ENCODE peak calls at places on chromosomes 13 and 19, in nine cellular contexts. G is left lung; W is tibial artery; K is CD4-positive, alpha-beta T cell; Y is A549; S is breast epithelium; U is neuronal stem cell; A is stomach; Q is PC-3. C is an unnamed sample.

GRCh38 chr13:85538957-85539356 is 260.3 kb downstream of the SLITRK6 start:
- DNase-seq in G (no peak), A (no peak), U (no peak), K (no peak), Q (peak; percentile 22), W (no peak), S (no peak), Y (no peak), C (no peak)

GRCh38 chr13:40749327-40749726 is 21.7 kb downstream of the MRPS31 start:
- DNase-seq in U (no peak), W (no peak), Y (no peak), A (no peak), S (no peak), K (no peak), Q (peak; percentile 18), G (no peak), C (no peak)

GRCh38 chr13:95083758-95084157 is 217.5 kb downstream of the ABCC4 start:
- DNase-seq in Q (peak; percentile 77), W (no peak), G (no peak), Y (no peak), K (no peak), U (no peak), S (no peak), A (no peak), C (peak; percentile 64)

GRCh38 chr13:33174980-33175379 is 110.6 kb downstream of the STARD13 start:
- DNase-seq in Q (no peak), G (no peak), U (no peak), S (no peak), W (no peak), A (no peak), Y (no peak), K (no peak), C (no peak)

GRCh38 chr13:20826810-20827560 is 53.2 kb upstream of the EEF1AKMT1 start:
- DNase-seq in U (no peak), W (no peak), Y (no peak), G (no peak), Q (no peak), K (no peak), S (no peak), A (no peak), C (no peak)

GRCh38 chr19:8877854-8878705 is 45.9 kb downstream of the MBD3L1 start:
- DNase-seq in U (no peak), Y (no peak), W (no peak), G (no peak), S (no peak), A (no peak), K (no peak), Q (peak; percentile 31), C (no peak)

GRCh38 chr19:38542040-38542439 is 75.7 kb downstream of the MAP4K1 start:
- DNase-seq in Q (no peak), S (no peak), U (no peak), G (no peak), K (no peak), Y (no peak), W (no peak), A (no peak), C (no peak)

GRCh38 chr13:67018775-67019174 is 211.4 kb downstream of the PCDH9 start:
- DNase-seq in Y (no peak), Q (no peak), W (no peak), U (no peak), K (no peak), G (no peak), A (no peak), S (no peak), C (no peak)

GRCh38 chr19:46256855-46257254 is 27.3 kb downstream of the IGFL1 start:
- DNase-seq in G (no peak), K (no peak), Q (no peak), W (no peak), S (no peak), A (no peak), Y (no peak), U (no peak), C (no peak)

GRCh38 chr19:39428309-39429112 is 7.2 kb downstream of the RPS16 start:
- DNase-seq in Y (peak; percentile 81), G (peak; percentile 76), U (peak; percentile 72), K (no peak), A (peak; percentile 52), Q (no peak), W (peak; percentile 81), S (no peak), C (no peak)

GRCh38 chr19:869245-870177 is 10.0 kb downstream of the CFD start:
- DNase-seq in A (no peak), G (peak; percentile 83), S (no peak), Y (peak; percentile 66), K (no peak), U (no peak), W (peak; percentile 90), Q (peak; percentile 84), C (peak; percentile 20)

GRCh38 chr19:871446-872265 is 12.2 kb downstream of the CFD start:
- DNase-seq in G (no peak), Q (no peak), S (no peak), K (no peak), Y (no peak), W (no peak), A (no peak), U (no peak), C (no peak)

GRCh38 chr19:870963-871401 is 11.5 kb downstream of the CFD start:
- DNase-seq in G (no peak), K (no peak), S (no peak), Y (no peak), Q (no peak), U (no peak), W (no peak), A (no peak), C (no peak)

GRCh38 chr19:868458-869244 is 9.2 kb downstream of the CFD start:
- DNase-seq in W (no peak), G (no peak), S (no peak), Q (no peak), K (no peak), U (no peak), Y (no peak), A (no peak), C (no peak)

GRCh38 chr19:870314-870713 is 10.8 kb downstream of the CFD start:
- DNase-seq in S (no peak), U (no peak), Y (no peak), A (no peak), G (no peak), Q (no peak), W (no peak), K (no peak), C (no peak)
- H3K27ac ChIP-seq in S (peak overlapping the region; percentile 93), U (no peak overlapping the region), Y (peak overlapping the region; percentile 81), A (peak overlapping the region; percentile 85), G (peak overlapping the region; percentile 78), Q (no peak overlapping the region), W (peak overlapping the region; percentile 70), K (no peak overlapping the region), C (no peak overlapping the region)

DNA sequence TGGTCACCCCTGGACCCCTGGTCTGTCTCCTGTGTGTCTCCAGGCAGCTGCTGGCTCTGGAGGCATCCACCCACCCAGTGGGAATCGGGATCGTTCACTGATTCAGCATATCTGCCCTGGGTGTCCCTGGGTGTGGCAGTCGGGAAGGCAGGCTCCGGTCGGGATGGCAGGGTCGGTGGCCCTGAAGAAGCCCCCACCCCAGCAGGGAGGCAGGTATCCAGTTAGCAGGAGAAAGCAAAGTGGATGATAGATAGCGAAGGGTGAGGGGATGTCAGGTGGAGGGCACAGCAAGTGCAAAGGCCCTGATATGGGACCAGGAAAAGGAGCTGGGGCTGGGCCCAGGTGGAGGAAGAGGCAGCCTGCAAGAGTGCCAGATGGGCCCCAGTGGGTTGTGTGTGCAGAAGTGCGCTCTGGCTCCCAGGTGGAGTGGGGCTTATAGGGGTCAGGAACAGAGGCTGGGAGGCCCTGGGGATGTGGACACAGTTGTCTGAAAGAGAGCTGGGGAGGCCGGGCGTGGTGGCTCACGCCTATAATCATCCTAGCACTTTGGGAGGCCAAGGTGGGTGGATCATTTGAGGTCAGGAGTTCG is 2.3 kb downstream of the SSBP4 start:
- DNase-seq in Y (no peak), U (no peak), S (no peak), A (no peak), G (no peak), W (no peak), K (no peak), Q (no peak), C (no peak)
- H3K27ac ChIP-seq in Y (no peak overlapping the region), U (no peak overlapping the region), S (peak overlapping the region; percentile 92), A (peak overlapping the region; percentile 92), G (no peak overlapping the region), W (peak overlapping the region; percentile 89), K (peak overlapping the region; percentile 32), Q (no peak overlapping the region), C (no peak overlapping the region)

DNA sequence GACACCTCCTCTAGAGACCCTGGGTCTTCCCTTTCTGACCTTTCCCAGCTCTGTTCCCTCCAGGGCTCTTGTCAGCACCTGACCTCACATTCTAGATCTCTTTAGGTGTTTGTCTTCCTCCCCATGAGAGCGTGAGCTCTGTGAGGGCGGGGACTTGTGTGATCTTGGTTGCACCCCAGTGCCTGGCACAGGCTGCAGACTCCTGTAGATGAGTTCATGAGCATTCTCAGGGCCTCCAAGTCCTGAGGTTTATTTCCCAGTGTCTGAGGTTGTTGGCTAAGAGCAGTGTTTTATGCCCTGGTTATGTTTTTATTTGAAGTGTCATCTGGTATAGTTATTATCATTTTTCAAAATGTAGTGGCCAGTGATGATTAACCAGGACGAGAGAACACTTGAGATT is 596 bp downstream of the CEACAM4 start:
- DNase-seq in K (no peak), S (no peak), A (no peak), G (no peak), Q (no peak), Y (no peak), W (no peak), U (no peak), C (no peak)
- H3K27ac ChIP-seq in K (no peak overlapping the region), S (no peak overlapping the region), A (peak overlapping the region; percentile 64), G (no peak overlapping the region), Q (no peak overlapping the region), Y (no peak overlapping the region), W (no peak overlapping the region), U (no peak overlapping the region), C (no peak overlapping the region)

DNA sequence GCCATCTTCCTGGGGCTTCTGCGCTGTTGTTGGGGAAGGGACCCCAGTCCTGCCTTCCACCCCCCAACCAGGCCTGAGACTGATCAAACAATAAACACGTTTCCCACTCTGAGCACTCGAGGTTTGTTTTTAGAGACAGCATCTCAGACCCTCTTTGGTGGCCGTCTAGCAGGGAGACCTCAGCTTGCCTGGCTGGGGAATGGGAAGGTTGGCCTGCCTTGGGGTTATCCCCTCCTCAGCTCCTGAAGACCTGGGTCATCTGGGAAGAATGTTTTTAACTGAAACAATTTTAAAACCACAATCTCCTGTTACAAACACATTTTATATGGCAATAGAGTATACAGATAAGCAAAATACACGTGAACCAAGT is 2.0 kb downstream of the ZNF581 start:
- DNase-seq in G (no peak), Q (no peak), A (no peak), K (no peak), U (no peak), W (no peak), Y (no peak), S (no peak), C (no peak)
- H3K27ac ChIP-seq in G (no peak overlapping the region), Q (no peak overlapping the region), A (no peak overlapping the region), K (no peak overlapping the region), U (no peak overlapping the region), W (no peak overlapping the region), Y (no peak overlapping the region), S (no peak overlapping the region), C (no peak overlapping the region)